ENCODE peak calls at places on chromosomes 5 and 9, in five cellular contexts. One of them, this sample, is unnamed.

GRCh38 chr5:6581559-6582426 is 51.1 kb downstream of the NSUN2 start:
- DNase-seq in head of caudate nucleus: no peak
- DNase-seq in GM12878: no peak
- DNase-seq in PC-9: no peak
- DNase-seq in cardiac muscle cell: peak
- DNase-seq in this sample: peak

GRCh38 chr9:93022721-93023520 is 35.6 kb upstream of the SUSD3 start:
- DNase-seq in PC-9: no peak
- DNase-seq in head of caudate nucleus: no peak
- DNase-seq in cardiac muscle cell: no peak
- DNase-seq in GM12878: no peak
- DNase-seq in this sample: no peak

GRCh38 chr9:88641471-88642240 is 106.7 kb downstream of the NXNL2 start:
- DNase-seq in PC-9: no peak
- DNase-seq in head of caudate nucleus: no peak
- DNase-seq in cardiac muscle cell: no peak
- DNase-seq in GM12878: no peak
- DNase-seq in this sample: no peak

GRCh38 chr5:131758520-131758900 is 38.3 kb downstream of the FNIP1 start:
- DNase-seq in cardiac muscle cell: peak
- DNase-seq in head of caudate nucleus: no peak
- DNase-seq in PC-9: no peak
- DNase-seq in GM12878: no peak
- DNase-seq in this sample: no peak

GRCh38 chr5:110053824-110054223 is 364.1 kb downstream of the MAN2A1 start:
- DNase-seq in GM12878: no peak
- DNase-seq in head of caudate nucleus: no peak
- DNase-seq in cardiac muscle cell: no peak
- DNase-seq in PC-9: no peak
- DNase-seq in this sample: no peak

GRCh38 chr9:16179566-16179965 is 626.7 kb downstream of the CCDC171 start:
- DNase-seq in cardiac muscle cell: no peak
- DNase-seq in GM12878: no peak
- DNase-seq in head of caudate nucleus: no peak
- DNase-seq in PC-9: no peak
- DNase-seq in this sample: no peak

GRCh38 chr9:130607640-130608420 is 28.5 kb downstream of the FUBP3 start:
- DNase-seq in PC-9: no peak
- DNase-seq in cardiac muscle cell: peak
- DNase-seq in GM12878: no peak
- DNase-seq in head of caudate nucleus: no peak
- DNase-seq in this sample: peak

GRCh38 chr9:129222691-129223218 is 44.7 kb upstream of the IER5L start:
- DNase-seq in head of caudate nucleus: no peak
- DNase-seq in GM12878: no peak
- DNase-seq in PC-9: no peak
- DNase-seq in cardiac muscle cell: no peak
- DNase-seq in this sample: no peak

GRCh38 chr9:129166962-129167557 is 11.0 kb downstream of the IER5L start:
- DNase-seq in head of caudate nucleus: peak
- DNase-seq in GM12878: no peak
- DNase-seq in cardiac muscle cell: peak
- DNase-seq in PC-9: peak
- DNase-seq in this sample: peak

GRCh38 chr9:114300153-114300845 is 22.6 kb upstream of the ORM1 start:
- DNase-seq in cardiac muscle cell: no peak
- DNase-seq in PC-9: no peak
- DNase-seq in GM12878: no peak
- DNase-seq in head of caudate nucleus: no peak
- DNase-seq in this sample: peak

GRCh38 chr9:132247942-132248341 is 86.1 kb downstream of the NTNG2 start:
- DNase-seq in cardiac muscle cell: no peak
- DNase-seq in head of caudate nucleus: no peak
- DNase-seq in GM12878: no peak
- DNase-seq in PC-9: no peak
- DNase-seq in this sample: no peak

GRCh38 chr5:79850941-79851693 is 139.9 kb downstream of the MTX3 start:
- DNase-seq in PC-9: no peak
- DNase-seq in cardiac muscle cell: no peak
- DNase-seq in GM12878: no peak
- DNase-seq in head of caudate nucleus: no peak
- DNase-seq in this sample: peak

GRCh38 chr9:36192196-36192595 is 1.5 kb downstream of the CLTA start:
- DNase-seq in GM12878: no peak
- DNase-seq in head of caudate nucleus: no peak
- DNase-seq in PC-9: no peak
- DNase-seq in cardiac muscle cell: no peak
- DNase-seq in this sample: no peak

GRCh38 chr5:142170254-142170953 is 61.8 kb downstream of the NDFIP1 start:
- DNase-seq in cardiac muscle cell: no peak
- DNase-seq in GM12878: no peak
- DNase-seq in PC-9: no peak
- DNase-seq in head of caudate nucleus: no peak
- DNase-seq in this sample: no peak

GRCh38 chr9:79512251-79512650 is 59.5 kb upstream of the TLE4 start:
- DNase-seq in PC-9: no peak
- DNase-seq in head of caudate nucleus: no peak
- DNase-seq in cardiac muscle cell: no peak
- DNase-seq in GM12878: no peak
- DNase-seq in this sample: no peak

GRCh38 chr9:76608562-76609254 is 149.7 kb downstream of the GCNT1 start:
- DNase-seq in PC-9: no peak
- DNase-seq in cardiac muscle cell: no peak
- DNase-seq in GM12878: no peak
- DNase-seq in head of caudate nucleus: no peak
- DNase-seq in this sample: no peak

GRCh38 chr9:38240051-38240450 is 152.5 kb upstream of the ALDH1B1 start:
- DNase-seq in head of caudate nucleus: no peak
- DNase-seq in PC-9: no peak
- DNase-seq in cardiac muscle cell: no peak
- DNase-seq in GM12878: no peak
- DNase-seq in this sample: no peak

GRCh38 chr5:68304421-68305052 is 89.0 kb downstream of the PIK3R1 start:
- DNase-seq in GM12878: no peak
- DNase-seq in PC-9: no peak
- DNase-seq in head of caudate nucleus: no peak
- DNase-seq in cardiac muscle cell: peak
- DNase-seq in this sample: no peak

GRCh38 chr9:97923529-97924108 is 1.3 kb upstream of the TRMO start:
- DNase-seq in head of caudate nucleus: no peak
- DNase-seq in PC-9: peak
- DNase-seq in cardiac muscle cell: peak
- DNase-seq in GM12878: peak
- DNase-seq in this sample: peak

GRCh38 chr5:9324348-9325056 is 221.4 kb downstream of the SEMA5A start:
- DNase-seq in PC-9: no peak
- DNase-seq in head of caudate nucleus: no peak
- DNase-seq in cardiac muscle cell: peak
- DNase-seq in GM12878: no peak
- DNase-seq in this sample: no peak

GRCh38 chr9:125971050-125971449 is 223.9 kb downstream of the PBX3 start:
- DNase-seq in GM12878: no peak
- DNase-seq in PC-9: no peak
- DNase-seq in head of caudate nucleus: no peak
- DNase-seq in cardiac muscle cell: no peak
- DNase-seq in this sample: no peak

GRCh38 chr9:130981002-130981760 is 27.8 kb upstream of the LAMC3 start:
- DNase-seq in head of caudate nucleus: no peak
- DNase-seq in PC-9: no peak
- DNase-seq in GM12878: no peak
- DNase-seq in cardiac muscle cell: no peak
- DNase-seq in this sample: no peak

GRCh38 chr9:71741841-71742648 is 26.3 kb downstream of the CEMIP2 start:
- DNase-seq in head of caudate nucleus: no peak
- DNase-seq in GM12878: no peak
- DNase-seq in cardiac muscle cell: peak
- DNase-seq in PC-9: no peak
- DNase-seq in this sample: no peak

GRCh38 chr9:98708103-98708932 is 417 bp downstream of the GABBR2 start:
- DNase-seq in PC-9: no peak
- DNase-seq in GM12878: no peak
- DNase-seq in head of caudate nucleus: no peak
- DNase-seq in cardiac muscle cell: no peak
- DNase-seq in this sample: no peak